ENCODE peak calls at places on chromosomes 1 and 21, in five cellular contexts. One of them, this sample, is unnamed.

GRCh38 chr1:107750364-107750959 is 214.5 kb downstream of the VAV3 start:
- DNase-seq in thoracic aorta: no peak
- DNase-seq in left lung: no peak
- DNase-seq in mucosa of descending colon: no peak
- DNase-seq in PC-3: peak; percentile 85
- DNase-seq in this sample: no peak

GRCh38 chr1:23577056-23577985 is 18.0 kb upstream of the ID3 start:
- DNase-seq in mucosa of descending colon: no peak
- DNase-seq in left lung: no peak
- DNase-seq in PC-3: peak; percentile 65
- DNase-seq in thoracic aorta: no peak
- DNase-seq in this sample: peak; percentile 18

GRCh38 chr1:111603979-111604378 is 15.6 kb upstream of the RAP1A start:
- DNase-seq in PC-3: no peak
- DNase-seq in thoracic aorta: no peak
- DNase-seq in mucosa of descending colon: peak; percentile 71
- DNase-seq in left lung: no peak
- DNase-seq in this sample: no peak

GRCh38 chr1:207218512-207219352 is 102.7 kb upstream of the CD55 start:
- DNase-seq in PC-3: peak; percentile 68
- DNase-seq in thoracic aorta: no peak
- DNase-seq in left lung: no peak
- DNase-seq in mucosa of descending colon: no peak
- DNase-seq in this sample: peak; percentile 63

GRCh38 chr1:178932552-178932906 is 61.7 kb upstream of the ANGPTL1 start:
- DNase-seq in left lung: no peak
- DNase-seq in PC-3: no peak
- DNase-seq in mucosa of descending colon: no peak
- DNase-seq in thoracic aorta: no peak
- DNase-seq in this sample: no peak

GRCh38 chr1:101290119-101290921 is 53.5 kb downstream of the S1PR1 start:
- DNase-seq in left lung: no peak
- DNase-seq in mucosa of descending colon: no peak
- DNase-seq in PC-3: no peak
- DNase-seq in thoracic aorta: no peak
- DNase-seq in this sample: no peak

GRCh38 chr1:29597861-29598260 is 361.5 kb downstream of the PTPRU start:
- DNase-seq in mucosa of descending colon: no peak
- DNase-seq in thoracic aorta: no peak
- DNase-seq in PC-3: no peak
- DNase-seq in left lung: no peak
- DNase-seq in this sample: no peak

GRCh38 chr1:92902406-92902744 is 58.9 kb downstream of the DIPK1A start:
- DNase-seq in thoracic aorta: no peak
- DNase-seq in PC-3: no peak
- DNase-seq in left lung: no peak
- DNase-seq in mucosa of descending colon: no peak
- DNase-seq in this sample: no peak

DNA sequence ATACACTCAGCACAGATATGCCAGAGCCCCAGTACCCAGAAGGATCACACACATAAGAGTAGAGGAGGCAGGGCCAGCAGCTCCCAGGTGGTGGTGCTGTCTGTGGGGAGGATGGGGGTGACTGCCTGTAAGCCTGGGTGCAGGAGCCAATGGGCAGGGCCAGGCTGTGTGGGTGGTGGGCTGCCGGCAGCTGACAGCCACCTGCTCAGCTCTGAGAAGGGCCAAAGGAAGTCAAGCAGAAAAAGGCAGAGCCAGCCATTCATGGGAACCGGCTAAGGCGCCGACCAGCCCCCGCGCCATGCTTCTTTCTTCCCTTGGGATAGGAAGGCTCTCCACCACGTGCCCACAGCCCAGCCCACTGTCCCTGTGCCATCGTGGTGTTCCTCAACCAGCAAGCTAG is 14.1 kb downstream of the PIK3C2B start:
- DNase-seq in mucosa of descending colon: no peak
- DNase-seq in thoracic aorta: no peak
- DNase-seq in PC-3: no peak
- DNase-seq in left lung: peak; percentile 55
- DNase-seq in this sample: no peak
- H3K4me1 ChIP-seq in mucosa of descending colon: peaks cover 58% of the 10 kb centered on the region
- H3K4me1 ChIP-seq in thoracic aorta: peaks cover 46% of the 10 kb centered on the region
- H3K4me1 ChIP-seq in PC-3: peaks cover 14% of the 10 kb centered on the region
- H3K4me1 ChIP-seq in left lung: peaks cover 15% of the 10 kb centered on the region
- H3K4me1 ChIP-seq in this sample: peaks cover 55% of the 10 kb centered on the region

GRCh38 chr1:19387045-19387467 is 74.9 kb downstream of the SLC66A1 start:
- DNase-seq in PC-3: no peak
- DNase-seq in left lung: no peak
- DNase-seq in mucosa of descending colon: no peak
- DNase-seq in thoracic aorta: no peak
- DNase-seq in this sample: no peak
- TF ChIP-seq CTCF in PC-3: no peak
- TF ChIP-seq CTCF in left lung: no peak
- TF ChIP-seq CTCF in mucosa of descending colon: no peak
- TF ChIP-seq CTCF in thoracic aorta: no peak
- TF ChIP-seq CTCF in this sample: no peak

GRCh38 chr1:231107600-231108326 is 54.1 kb upstream of the TRIM67 start:
- DNase-seq in thoracic aorta: no peak
- DNase-seq in PC-3: no peak
- DNase-seq in left lung: no peak
- DNase-seq in mucosa of descending colon: no peak
- DNase-seq in this sample: no peak

GRCh38 chr1:231104917-231105316 is 56.9 kb upstream of the TRIM67 start:
- DNase-seq in PC-3: no peak
- DNase-seq in left lung: no peak
- DNase-seq in thoracic aorta: no peak
- DNase-seq in mucosa of descending colon: no peak
- DNase-seq in this sample: no peak

GRCh38 chr1:231107186-231107585 is 54.7 kb upstream of the TRIM67 start:
- DNase-seq in mucosa of descending colon: no peak
- DNase-seq in left lung: no peak
- DNase-seq in thoracic aorta: no peak
- DNase-seq in PC-3: no peak
- DNase-seq in this sample: no peak

GRCh38 chr1:231106347-231106746 is 55.5 kb upstream of the TRIM67 start:
- DNase-seq in PC-3: peak; percentile 16
- DNase-seq in mucosa of descending colon: no peak
- DNase-seq in left lung: no peak
- DNase-seq in thoracic aorta: no peak
- DNase-seq in this sample: no peak

DNA sequence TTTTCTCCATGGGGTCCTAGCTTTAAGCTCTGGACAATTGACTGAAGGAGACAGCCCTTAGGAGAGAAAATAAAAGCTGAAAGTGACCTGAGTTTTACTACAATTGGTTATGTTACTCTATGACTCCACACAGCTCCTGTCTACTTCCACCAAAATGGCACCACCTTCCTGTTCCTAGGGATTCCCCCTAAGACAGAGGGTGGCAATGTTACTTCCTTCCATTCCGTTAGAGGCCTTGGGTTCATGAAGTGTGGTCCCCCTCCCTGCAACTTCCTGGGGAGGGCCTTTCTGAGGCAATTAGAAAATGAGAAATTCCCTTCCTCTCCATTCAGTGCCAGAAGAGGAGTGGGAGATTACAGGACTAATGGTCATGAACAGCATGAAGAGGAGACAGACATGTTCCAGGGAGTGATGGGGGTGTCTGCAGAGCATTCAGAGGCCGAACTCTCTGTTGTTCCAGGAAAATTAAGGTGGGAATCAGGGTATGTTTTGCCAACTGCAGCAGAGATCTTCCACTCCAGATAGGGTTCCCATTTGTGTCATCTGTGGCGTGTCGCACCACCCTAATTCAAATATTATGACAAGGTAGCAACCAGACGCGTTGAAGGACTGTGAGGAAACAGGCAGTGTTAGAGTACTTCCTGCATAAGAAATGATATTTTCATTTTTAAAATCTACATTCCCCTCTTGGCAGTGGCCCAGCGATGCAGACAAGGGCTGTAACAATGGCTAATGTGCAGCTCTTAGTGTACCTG is 53.2 kb upstream of the TRIM67 start:
- DNase-seq in mucosa of descending colon: no peak
- DNase-seq in left lung: no peak
- DNase-seq in PC-3: no peak
- DNase-seq in thoracic aorta: no peak
- DNase-seq in this sample: no peak
- H3K4me1 ChIP-seq in mucosa of descending colon: no peaks in the 10 kb centered on the region
- H3K4me1 ChIP-seq in left lung: no peaks in the 10 kb centered on the region
- H3K4me1 ChIP-seq in PC-3: no peaks in the 10 kb centered on the region
- H3K4me1 ChIP-seq in thoracic aorta: peaks cover 3% of the 10 kb centered on the region
- H3K4me1 ChIP-seq in this sample: no peaks in the 10 kb centered on the region

DNA sequence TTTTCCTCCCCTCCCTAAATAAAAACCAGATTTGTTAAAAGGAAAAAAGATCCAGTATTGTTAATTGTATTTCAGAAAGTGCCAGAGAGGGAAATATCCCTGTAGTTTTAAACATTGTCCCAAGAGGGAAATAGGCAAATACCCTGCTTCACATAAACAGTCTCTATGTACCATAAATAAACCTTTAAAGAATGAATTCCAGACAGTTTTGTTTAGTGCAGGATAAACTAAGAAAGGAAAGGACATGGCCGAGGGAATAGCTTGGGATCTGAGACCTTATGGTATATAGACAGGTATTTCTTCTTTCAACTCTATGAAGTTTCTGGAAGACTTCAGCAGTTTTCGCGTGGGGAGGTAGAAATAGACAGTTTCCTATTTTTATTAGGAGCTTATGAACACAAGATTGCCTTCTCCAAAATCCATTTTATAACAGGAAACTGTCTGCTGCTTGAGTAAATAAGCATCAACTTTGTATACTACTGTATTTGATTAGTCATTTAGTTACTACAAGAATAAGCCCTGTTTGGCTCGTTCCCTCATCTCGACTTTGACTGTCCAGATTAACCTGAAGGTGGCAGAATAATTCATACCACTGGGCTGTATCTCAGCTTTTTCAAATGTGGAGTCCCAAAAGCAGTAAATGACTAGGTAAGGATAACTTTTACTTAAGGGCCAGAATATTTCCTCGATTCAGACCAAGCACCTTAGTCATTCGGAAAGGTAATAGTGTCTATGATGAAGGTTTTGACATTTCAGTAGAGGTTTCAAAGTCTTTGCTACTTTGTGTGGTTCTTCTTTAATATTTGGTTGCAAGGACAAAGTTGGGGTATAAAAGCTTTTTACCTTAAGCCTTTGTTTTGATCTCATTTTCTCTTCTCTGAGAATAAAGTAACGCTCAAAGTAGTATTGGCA is 177.5 kb downstream of the VPS13D start:
- DNase-seq in mucosa of descending colon: no peak
- DNase-seq in left lung: no peak
- DNase-seq in thoracic aorta: no peak
- DNase-seq in PC-3: peak; percentile 90
- DNase-seq in this sample: no peak
- TF ChIP-seq CTCF in mucosa of descending colon: no peak
- TF ChIP-seq CTCF in left lung: no peak
- TF ChIP-seq CTCF in thoracic aorta: peak; percentile 32
- TF ChIP-seq CTCF in PC-3: peak; percentile 78
- TF ChIP-seq CTCF in this sample: peak; percentile 49

GRCh38 chr1:229106526-229107105 is 164.3 kb upstream of the RAB4A start:
- DNase-seq in left lung: no peak
- DNase-seq in thoracic aorta: no peak
- DNase-seq in mucosa of descending colon: no peak
- DNase-seq in PC-3: no peak
- DNase-seq in this sample: peak; percentile 50
- H3K4me1 ChIP-seq in left lung: no peaks in the 10 kb centered on the region
- H3K4me1 ChIP-seq in thoracic aorta: peaks cover 25% of the 10 kb centered on the region
- H3K4me1 ChIP-seq in mucosa of descending colon: peaks cover 12% of the 10 kb centered on the region
- H3K4me1 ChIP-seq in PC-3: no peaks in the 10 kb centered on the region
- H3K4me1 ChIP-seq in this sample: peaks cover 30% of the 10 kb centered on the region

GRCh38 chr21:46097826-46098286 is at the start of gene COL6A2:
- DNase-seq in mucosa of descending colon: peak; percentile 61
- DNase-seq in thoracic aorta: peak; percentile 15
- DNase-seq in PC-3: peak; percentile 75
- DNase-seq in left lung: peak; percentile 87
- DNase-seq in this sample: peak; percentile 8
- TF ChIP-seq CTCF in mucosa of descending colon: no peak
- TF ChIP-seq CTCF in thoracic aorta: peak; percentile 24
- TF ChIP-seq CTCF in PC-3: no peak
- TF ChIP-seq CTCF in left lung: no peak
- TF ChIP-seq CTCF in this sample: no peak

GRCh38 chr1:2270260-2271100 is 42.4 kb downstream of the SKI start:
- DNase-seq in thoracic aorta: no peak
- DNase-seq in mucosa of descending colon: peak; percentile 53
- DNase-seq in PC-3: no peak
- DNase-seq in left lung: no peak
- DNase-seq in this sample: no peak
- H3K4me1 ChIP-seq in thoracic aorta: peaks cover 92% of the 10 kb centered on the region
- H3K4me1 ChIP-seq in mucosa of descending colon: peaks cover 58% of the 10 kb centered on the region
- H3K4me1 ChIP-seq in PC-3: no peaks in the 10 kb centered on the region
- H3K4me1 ChIP-seq in left lung: peaks cover 72% of the 10 kb centered on the region
- H3K4me1 ChIP-seq in this sample: peaks cover 58% of the 10 kb centered on the region